ENCODE peak calls at places on chromosomes 7 and 10, in nine cellular contexts. L is transverse colon, U is sigmoid colon, J is stomach, N is ovary, P is A549, D is H1, F is GM12878, I is esophagus muscularis mucosa. M is an unnamed sample. For H3K9me3, the result is how much of the 10 kb centered on the place peaks cover.

GRCh38 chr10:116815641-116816415 is 33.5 kb upstream of the ENO4 start:
- DNase-seq in L (no peak), I (no peak), N (no peak), J (no peak), F (no peak), U (no peak), D (no peak), P (no peak), M (no peak)

GRCh38 chr7:93031795-93032194 is 86.0 kb downstream of the SAMD9 start:
- DNase-seq in P (no peak), N (no peak), L (no peak), F (no peak), U (no peak), J (no peak), I (no peak), D (no peak), M (no peak)

GRCh38 chr7:122532406-122533269 is 166.3 kb downstream of the RNF133 start:
- DNase-seq in N (no peak), J (no peak), L (no peak), I (no peak), P (no peak), U (no peak), F (no peak), D (no peak), M (no peak)

GRCh38 chr7:36287371-36288241 is 102.1 kb upstream of the ANLN start:
- DNase-seq in P (peak), L (no peak), I (no peak), F (no peak), N (no peak), D (peak), J (no peak), U (no peak), M (no peak)

GRCh38 chr10:109696981-109697775 is 226.1 kb downstream of the XPNPEP1 start:
- DNase-seq in D (no peak), J (no peak), N (no peak), U (no peak), L (no peak), F (no peak), I (no peak), P (no peak), M (peak)

GRCh38 chr7:76040126-76040525 is 7.7 kb downstream of the STYXL1 start:
- DNase-seq in L (no peak), U (no peak), P (no peak), D (no peak), N (no peak), F (no peak), J (no peak), I (no peak), M (no peak)

GRCh38 chr10:131997366-131998049 is 15.8 kb upstream of the BNIP3 start:
- DNase-seq in J (peak), N (peak), P (peak), L (peak), I (peak), F (no peak), U (peak), D (peak), M (peak)

GRCh38 chr7:102467581-102468415 is 3.0 kb downstream of the LRWD1 start:
- DNase-seq in I (no peak), L (no peak), P (no peak), N (no peak), F (no peak), U (peak), D (no peak), J (no peak), M (no peak)

GRCh38 chr7:20785211-20786048 is 1.3 kb downstream of the SP8 start:
- DNase-seq in I (no peak), D (peak), L (no peak), F (no peak), P (no peak), J (peak), N (no peak), U (no peak), M (no peak)

GRCh38 chr10:26721561-26721960 is 24.1 kb downstream of the PDSS1 start:
- DNase-seq in U (no peak), P (no peak), J (no peak), N (no peak), D (no peak), L (no peak), F (no peak), I (no peak), M (peak)

GRCh38 chr7:25862993-25863726 is 288.8 kb upstream of the NFE2L3 start:
- DNase-seq in I (no peak), L (no peak), D (no peak), P (no peak), U (no peak), F (no peak), N (no peak), J (no peak), M (no peak)

GRCh38 chr7:152674860-152675760 is 831 bp downstream of the XRCC2 start:
- DNase-seq in U (no peak), F (no peak), I (no peak), P (peak), J (no peak), N (peak), L (no peak), D (no peak), M (no peak)

GRCh38 chr10:44416021-44416758 is 31.3 kb upstream of the CXCL12 start:
- DNase-seq in U (peak), P (no peak), F (no peak), N (no peak), L (no peak), D (no peak), J (no peak), I (peak), M (peak)

GRCh38 chr7:154583454-154583853 is 419.5 kb downstream of the PAXIP1 start:
- DNase-seq in J (no peak), D (no peak), P (no peak), I (peak), L (no peak), F (no peak), N (no peak), U (no peak), M (no peak)

GRCh38 chr7:39609462-39610149 is 13.8 kb upstream of the RALA start:
- DNase-seq in U (no peak), F (no peak), D (peak), P (no peak), N (no peak), I (no peak), L (no peak), J (no peak), M (no peak)

GRCh38 chr10:71320592-71320991 is 1.5 kb downstream of the SLC29A3 start:
- DNase-seq in F (no peak), P (no peak), I (no peak), J (no peak), D (no peak), U (no peak), L (no peak), N (no peak), M (no peak)

GRCh38 chr10:23877791-23878190 is 331.1 kb upstream of the KIAA1217 start:
- DNase-seq in D (no peak), F (no peak), L (no peak), J (no peak), I (no peak), U (no peak), P (no peak), N (no peak), M (no peak)

GRCh38 chr7:30238721-30239441 is 45.5 kb upstream of the ZNRF2 start:
- DNase-seq in P (peak), F (peak), D (no peak), L (peak), N (no peak), J (peak), U (peak), I (peak), M (peak)

GRCh38 chr7:134594877-134595276 is 46.0 kb downstream of the AKR1B15 start:
- DNase-seq in D (no peak), L (no peak), N (no peak), P (no peak), F (no peak), J (no peak), I (no peak), U (no peak), M (no peak)

GRCh38 chr7:48035967-48036478 is 680 bp downstream of the C7orf57 start:
- DNase-seq in N (peak), L (peak), F (no peak), D (no peak), J (no peak), U (peak), P (peak), I (no peak), M (no peak)

GRCh38 chr7:155463114-155463811 is 5.3 kb downstream of the EN2 start:
- DNase-seq in F (no peak), L (no peak), N (no peak), D (peak), U (no peak), I (no peak), J (no peak), P (no peak), M (no peak)

GRCh38 chr10:89632824-89633223 is 12.2 kb downstream of the PANK1 start:
- DNase-seq in U (no peak), N (no peak), D (no peak), I (no peak), F (no peak), J (no peak), P (no peak), L (no peak), M (no peak)

GRCh38 chr10:77082601-77083252 is 554.9 kb downstream of the KCNMA1 start:
- DNase-seq in L (no peak), N (no peak), D (peak), U (no peak), I (no peak), F (no peak), J (no peak), P (no peak), M (no peak)

DNA sequence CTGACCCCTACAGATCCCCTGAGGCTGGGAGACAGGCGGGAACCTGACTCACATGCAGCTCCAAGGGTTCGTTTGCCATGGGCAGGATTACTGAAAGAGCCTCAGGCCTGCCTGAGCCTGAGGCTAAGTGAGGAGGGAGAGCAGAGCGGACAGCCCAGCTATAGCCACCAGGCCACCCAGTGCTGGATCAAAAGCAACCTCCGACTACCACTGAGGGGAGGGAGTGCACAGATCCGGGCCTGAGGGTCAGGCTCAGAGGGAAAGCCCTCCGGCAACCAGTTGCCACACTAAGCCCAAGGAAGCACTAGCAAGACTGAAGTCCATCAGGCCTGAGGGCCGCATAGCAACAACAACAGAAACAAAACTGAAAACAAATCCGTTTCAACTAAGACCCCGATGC is 92.4 kb upstream of the VIPR2 start:
- DNase-seq in D (no peak), U (no peak), F (no peak), J (no peak), L (no peak), I (peak), N (no peak), P (no peak), M (no peak)
- H3K9me3 ChIP-seq in D (half or more), U (under half), F (under half), J (under half), L (under half), I (under half), N (under half), P (under half), M (under half)

GRCh38 chr10:43206391-43207235 is 60.3 kb downstream of the RASGEF1A start:
- DNase-seq in I (no peak), N (peak), J (no peak), D (no peak), L (peak), F (no peak), U (peak), P (no peak), M (no peak)
- TF ChIP-seq EP300 in I (no peak), N (no peak), J (no peak), D (no peak), L (no peak), F (no peak), U (no peak), P (no peak), M (no peak)

GRCh38 chr7:63040336-63040735 is 958.3 kb upstream of the ZNF722 start:
- DNase-seq in F (no peak), P (no peak), L (no peak), I (no peak), J (no peak), D (no peak), N (no peak), U (no peak), M (no peak)
- H3K9me3 ChIP-seq in F (under half), P (under half), L (under half), I (under half), J (half or more), D (half or more), N (under half), U (under half), M (under half)

GRCh38 chr10:123870260-123870659 is 21.3 kb downstream of the CPXM2 start:
- DNase-seq in I (no peak), F (no peak), L (no peak), P (no peak), N (no peak), D (peak), J (peak), U (no peak), M (no peak)
- TF ChIP-seq EP300 in I (no peak), F (no peak), L (no peak), P (no peak), N (no peak), D (no peak), J (no peak), U (no peak), M (no peak)

GRCh38 chr7:16106869-16107268 is 314.5 kb downstream of the CRPPA start:
- DNase-seq in L (no peak), D (no peak), N (no peak), P (no peak), F (no peak), U (no peak), J (no peak), I (no peak), M (no peak)

DNA sequence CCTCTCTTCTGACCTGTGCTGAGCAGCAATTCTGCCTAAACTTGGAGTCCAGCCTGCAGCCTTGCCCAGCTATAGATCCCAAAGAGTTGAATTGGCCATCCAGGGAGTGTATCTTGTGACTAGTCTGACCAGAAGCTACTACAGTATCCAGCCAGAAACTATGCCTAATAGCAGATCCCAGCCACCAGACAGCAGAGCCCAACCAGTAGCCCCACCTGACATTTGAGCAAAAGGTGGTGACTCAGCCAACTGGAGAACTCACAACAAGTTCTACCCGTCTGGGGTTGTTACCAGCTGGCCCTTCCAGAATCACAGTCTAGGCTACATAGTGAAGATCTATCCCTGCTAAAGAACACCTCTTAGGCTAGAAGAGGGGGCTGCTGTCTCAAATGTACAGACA is 315.0 kb downstream of the CRPPA start:
- DNase-seq in L (no peak), N (no peak), P (no peak), U (no peak), D (no peak), F (no peak), J (no peak), I (no peak), M (no peak)
- H3K9me3 ChIP-seq in L (under half), N (under half), P (under half), U (under half), D (under half), F (under half), J (under half), I (under half), M (under half)

GRCh38 chr10:49113741-49114141 is 1.6 kb downstream of the VSTM4 start:
- DNase-seq in P (no peak), D (peak), L (no peak), U (no peak), N (no peak), F (no peak), J (no peak), I (no peak), M (no peak)
- TF ChIP-seq EP300 in P (no peak), D (no peak), L (no peak), U (no peak), N (no peak), F (no peak), J (no peak), I (no peak), M (no peak)

DNA sequence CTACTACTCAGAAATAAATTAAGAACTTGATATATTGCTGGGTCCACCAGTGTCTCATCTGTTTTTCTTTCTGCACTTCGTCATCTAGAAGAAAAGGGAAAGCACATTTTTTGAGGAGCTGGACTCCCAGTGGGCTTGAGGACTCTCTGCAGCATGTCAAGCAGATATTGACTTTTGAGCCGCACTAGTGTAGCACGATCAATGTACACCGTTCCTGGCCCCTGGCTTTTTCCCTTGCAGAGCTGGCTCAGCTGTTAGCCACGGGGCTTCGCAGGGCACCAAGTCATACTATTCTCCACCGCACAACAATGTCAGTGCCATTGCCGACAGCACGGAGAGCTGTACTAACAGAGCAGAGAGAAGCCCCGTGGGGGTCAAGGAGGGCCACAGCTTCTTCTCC is 235.4 kb upstream of the HABP2 start:
- DNase-seq in I (no peak), L (no peak), D (no peak), U (no peak), F (no peak), P (no peak), J (no peak), N (no peak), M (no peak)
- H3K9me3 ChIP-seq in I (under half), L (under half), D (under half), U (under half), F (under half), P (under half), J (under half), N (under half), M (under half)

GRCh38 chr7:137527634-137528033 is 184.1 kb upstream of the PTN start:
- DNase-seq in N (no peak), P (no peak), J (no peak), D (no peak), L (no peak), I (no peak), F (no peak), U (no peak), M (no peak)
- TF ChIP-seq EP300 in N (no peak), P (no peak), J (no peak), D (no peak), L (no peak), I (no peak), F (no peak), U (no peak), M (no peak)

GRCh38 chr10:128173383-128173782 is 47.2 kb upstream of the MKI67 start:
- DNase-seq in N (no peak), L (no peak), P (peak), J (no peak), D (no peak), I (no peak), U (no peak), F (no peak), M (no peak)
- H3K9me3 ChIP-seq in N (under half), L (under half), P (under half), J (under half), D (under half), I (under half), U (under half), F (under half), M (under half)

DNA sequence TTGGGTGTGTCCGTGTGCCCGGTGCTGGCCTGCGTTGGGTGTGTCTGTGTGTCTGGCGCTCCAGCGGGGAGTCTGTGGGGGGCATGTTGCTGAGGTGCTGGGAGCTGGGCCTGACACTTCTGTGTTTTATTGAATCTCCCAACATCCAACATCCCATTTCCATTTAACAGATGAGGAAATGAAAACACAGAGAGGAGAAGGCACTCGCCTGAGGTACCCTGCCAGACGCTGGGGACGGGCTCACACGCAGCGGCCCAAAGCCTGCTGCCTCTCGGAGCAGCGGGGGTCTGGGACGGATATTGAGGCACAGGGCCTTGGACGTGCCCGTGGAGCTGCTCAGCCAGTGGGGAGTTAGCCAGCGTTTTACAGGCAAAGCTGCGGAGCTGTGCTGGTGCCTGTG is 133.9 kb downstream of the DNAJB6 start:
- DNase-seq in J (peak), P (no peak), L (no peak), D (no peak), U (peak), N (no peak), I (no peak), F (no peak), M (no peak)
- TF ChIP-seq EP300 in J (no peak), P (no peak), L (no peak), D (no peak), U (no peak), N (no peak), I (no peak), F (no peak), M (no peak)